ENCODE peak calls at places on chromosomes 1 and 21, in eight cellular contexts. U is myocyte; S is WERI-Rb-1; H is NCI-H446 treated with DMSO at 0.1 percent for 48 hours; X is PC-9; Y is posterior vena cava; I is B cell; A is activated CD4-positive, alpha-beta T cell treated with anti-CD3 and anti-CD28 coated beads, Interleukin-2, amount 50 U/mL, for 1 hour. N is an unnamed sample.
A peak's percentile ranks its signal among the peaks of the same experiment; 100 is the strongest.

GRCh38 chr1:232822524-232822923 is 17.3 kb downstream of the MAP10 start:
- DNase-seq in U (no peak), S (no peak), H (no peak), X (no peak), Y (no peak), I (no peak), A (no peak), N (no peak)

GRCh38 chr1:79323240-79324025 is 316.9 kb upstream of the ADGRL4 start:
- DNase-seq in U (peak; percentile 47), S (no peak), H (no peak), X (no peak), Y (no peak), I (no peak), A (no peak), N (peak; percentile 58)

GRCh38 chr1:175267716-175268416 is 75.3 kb upstream of the KIAA0040 start:
- DNase-seq in U (no peak), S (no peak), H (no peak), X (no peak), Y (no peak), I (no peak), A (no peak), N (no peak)

GRCh38 chr21:41958886-41959563 is 5.2 kb upstream of the C2CD2 start:
- DNase-seq in U (peak; percentile 83), S (no peak), H (peak; percentile 38), X (peak; percentile 88), Y (peak; percentile 53), I (no peak), A (no peak), N (no peak)

GRCh38 chr1:59972216-59972924 is 45.8 kb upstream of the CYP2J2 start:
- DNase-seq in U (no peak), S (no peak), H (peak; percentile 98), X (no peak), Y (no peak), I (no peak), A (no peak), N (no peak)

GRCh38 chr1:100606438-100606837 is 68.5 kb downstream of the GPR88 start:
- DNase-seq in U (peak; percentile 78), S (peak; percentile 30), H (no peak), X (peak; percentile 22), Y (no peak), I (no peak), A (no peak), N (no peak)

GRCh38 chr1:230684146-230684545 is 29.8 kb downstream of the AGT start:
- DNase-seq in U (no peak), S (no peak), H (no peak), X (peak; percentile 84), Y (no peak), I (no peak), A (no peak), N (no peak)

GRCh38 chr21:36113647-36114428 is 21.0 kb upstream of the CBR3 start:
- DNase-seq in U (no peak), S (no peak), H (no peak), X (peak; percentile 67), Y (no peak), I (no peak), A (peak; percentile 48), N (peak; percentile 22)

GRCh38 chr1:221839794-221840395 is 98.0 kb upstream of the DUSP10 start:
- DNase-seq in U (peak; percentile 83), S (no peak), H (no peak), X (peak; percentile 81), Y (peak; percentile 87), I (no peak), A (peak; percentile 44), N (peak; percentile 98)

GRCh38 chr1:2290171-2290578 is 62.1 kb downstream of the SKI start:
- DNase-seq in U (no peak), S (no peak), H (no peak), X (no peak), Y (no peak), I (no peak), A (no peak), N (no peak)

GRCh38 chr21:43726686-43727570 is 8.0 kb downstream of the PDXK start:
- DNase-seq in U (peak; percentile 71), S (no peak), H (no peak), X (peak; percentile 40), Y (no peak), I (no peak), A (no peak), N (no peak)

GRCh38 chr1:235919127-235919796 is 52.6 kb upstream of the LYST start:
- DNase-seq in U (no peak), S (no peak), H (no peak), X (no peak), Y (no peak), I (no peak), A (no peak), N (peak; percentile 84)

GRCh38 chr1:39840507-39840906 is 42.8 kb downstream of the TRIT1 start:
- DNase-seq in U (no peak), S (no peak), H (no peak), X (no peak), Y (no peak), I (no peak), A (no peak), N (no peak)

GRCh38 chr1:39409055-39409816 is 82.2 kb upstream of the BMP8A start:
- DNase-seq in U (peak; percentile 72), S (no peak), H (no peak), X (peak; percentile 46), Y (peak; percentile 85), I (no peak), A (no peak), N (no peak)

GRCh38 chr21:43973634-43973955 is 38.5 kb upstream of the TRAPPC10 start:
- DNase-seq in U (no peak), S (no peak), H (no peak), X (no peak), Y (no peak), I (no peak), A (no peak), N (no peak)

GRCh38 chr1:63322248-63322943 is at the start of gene FOXD3:
- DNase-seq in U (peak; percentile 30), S (peak; percentile 67), H (peak; percentile 53), X (peak; percentile 7), Y (peak; percentile 89), I (peak; percentile 64), A (no peak), N (peak; percentile 43)

GRCh38 chr1:26321315-26322041 is 3.7 kb downstream of the CD52 start:
- DNase-seq in U (peak; percentile 90), S (peak; percentile 92), H (peak; percentile 63), X (peak; percentile 86), Y (peak; percentile 98), I (peak; percentile 86), A (peak; percentile 97), N (peak; percentile 66)

GRCh38 chr21:34881421-34881820 is 167.7 kb downstream of the RUNX1 start:
- DNase-seq in U (peak; percentile 55), S (no peak), H (no peak), X (no peak), Y (no peak), I (no peak), A (no peak), N (no peak)

GRCh38 chr1:187490261-187490660 is 661.5 kb downstream of the PLA2G4A start:
- DNase-seq in U (no peak), S (no peak), H (no peak), X (no peak), Y (no peak), I (no peak), A (no peak), N (no peak)

GRCh38 chr1:92484472-92485373 is 2.0 kb downstream of the GFI1 start:
- DNase-seq in U (no peak), S (peak; percentile 41), H (no peak), X (peak; percentile 29), Y (peak; percentile 84), I (peak; percentile 64), A (peak; percentile 54), N (no peak)

GRCh38 chr1:16292739-16293138 is 55.8 kb upstream of the CPLANE2 start:
- DNase-seq in U (no peak), S (no peak), H (no peak), X (no peak), Y (no peak), I (no peak), A (no peak), N (no peak)

GRCh38 chr1:29113407-29114117 is 10.1 kb downstream of the TMEM200B start:
- DNase-seq in U (no peak), S (no peak), H (no peak), X (no peak), Y (no peak), I (no peak), A (no peak), N (no peak)

GRCh38 chr1:204828352-204828850 is 42.3 kb upstream of the NFASC start:
- DNase-seq in U (no peak), S (peak; percentile 96), H (peak; percentile 61), X (no peak), Y (peak; percentile 83), I (peak; percentile 75), A (no peak), N (peak; percentile 60)

GRCh38 chr1:247857986-247858356 is 984 bp downstream of the TRIM58 start:
- DNase-seq in U (no peak), S (no peak), H (no peak), X (no peak), Y (no peak), I (no peak), A (no peak), N (no peak)

GRCh38 chr1:219812491-219813221 is 115.7 kb downstream of the SLC30A10 start:
- DNase-seq in U (peak; percentile 41), S (peak; percentile 71), H (peak; percentile 40), X (peak; percentile 45), Y (no peak), I (peak; percentile 21), A (no peak), N (peak; percentile 98)

GRCh38 chr1:118945460-118945859 is 42.7 kb downstream of the TBX15 start:
- DNase-seq in U (peak; percentile 93), S (no peak), H (peak; percentile 74), X (no peak), Y (no peak), I (no peak), A (no peak), N (no peak)

GRCh38 chr1:223543559-223543958 is 121.9 kb downstream of the CAPN8 start:
- DNase-seq in U (no peak), S (no peak), H (no peak), X (no peak), Y (no peak), I (no peak), A (no peak), N (no peak)

GRCh38 chr1:32919811-32920733 is 18.9 kb upstream of the TMEM54 start:
- DNase-seq in U (peak; percentile 44), S (no peak), H (no peak), X (no peak), Y (no peak), I (no peak), A (no peak), N (no peak)

GRCh38 chr21:45293214-45293725 is 5.6 kb upstream of the POFUT2 start:
- DNase-seq in U (no peak), S (no peak), H (no peak), X (no peak), Y (no peak), I (no peak), A (no peak), N (no peak)

GRCh38 chr1:220271706-220272046 is 577 bp downstream of the RAB3GAP2 start:
- DNase-seq in U (peak; percentile 36), S (no peak), H (no peak), X (peak; percentile 10), Y (no peak), I (no peak), A (no peak), N (no peak)